ENCODE peak calls at places on chromosomes 11 and 22, in eight cellular contexts. D, Q, T, B, H, I, F and R are unnamed samples.
A peak's percentile ranks its signal among the peaks of the same experiment; 100 is the strongest.

GRCh38 chr11:81494431-81494830 is 1239.2 kb downstream of the FAM181B start:
- DNase-seq in I (no peak), D (no peak), B (no peak), H (no peak), T (no peak), F (no peak), Q (no peak), R (no peak)

GRCh38 chr11:69874984-69875673 is 55.9 kb upstream of the FGF3 start:
- DNase-seq in T (no peak), B (no peak), Q (no peak), D (peak; percentile 61), H (peak; percentile 42), I (no peak), F (no peak), R (no peak)

GRCh38 chr11:110095554-110095953 is 2.4 kb downstream of the ZC3H12C start:
- DNase-seq in H (no peak), B (no peak), F (peak; percentile 28), D (no peak), I (peak; percentile 91), T (no peak), Q (no peak), R (no peak)

GRCh38 chr22:29115682-29116313 is 43.0 kb downstream of the KREMEN1 start:
- DNase-seq in Q (no peak), B (no peak), H (no peak), I (no peak), T (no peak), D (no peak), F (no peak), R (no peak)

GRCh38 chr22:29767289-29768051 is at the start of gene UQCR10:
- DNase-seq in B (peak; percentile 90), D (peak; percentile 95), Q (peak; percentile 98), H (peak; percentile 95), F (peak; percentile 95), I (peak; percentile 82), T (peak; percentile 96), R (peak; percentile 86)

GRCh38 chr11:128532571-128533091 is 54.7 kb downstream of the ETS1 start:
- DNase-seq in Q (no peak), T (no peak), I (no peak), F (no peak), H (peak; percentile 83), D (no peak), B (no peak), R (no peak)

GRCh38 chr11:80668039-80668438 is 1227.2 kb upstream of the TENM4 start:
- DNase-seq in B (no peak), D (no peak), T (no peak), H (peak; percentile 58), Q (no peak), I (no peak), F (no peak), R (no peak)

GRCh38 chr11:2812371-2812991 is 73.1 kb downstream of the CDKN1C start:
- DNase-seq in B (no peak), D (no peak), T (no peak), F (no peak), Q (peak; percentile 79), H (no peak), I (no peak), R (no peak)

GRCh38 chr11:112004389-112004788 is 20.8 kb upstream of the DLAT start:
- DNase-seq in D (no peak), B (no peak), Q (no peak), T (no peak), H (peak; percentile 79), I (peak; percentile 30), F (peak; percentile 9), R (no peak)

GRCh38 chr11:60305906-60306619 is 21.0 kb upstream of the MS4A6E start:
- DNase-seq in T (no peak), Q (no peak), D (no peak), H (peak; percentile 40), F (peak; percentile 11), I (peak; percentile 60), B (no peak), R (no peak)

GRCh38 chr11:75230621-75231020 is 10.0 kb upstream of the TPBGL start:
- DNase-seq in B (no peak), D (no peak), H (no peak), F (no peak), I (no peak), T (no peak), Q (no peak), R (no peak)

GRCh38 chr11:125886997-125887372 is 483 bp upstream of the HYLS1 start:
- DNase-seq in H (peak; percentile 73), T (peak; percentile 43), B (no peak), I (peak; percentile 63), D (peak; percentile 71), F (peak; percentile 72), Q (peak; percentile 83), R (peak; percentile 24)

GRCh38 chr22:27029584-27030130 is 372.3 kb downstream of the MIAT start:
- DNase-seq in B (no peak), D (no peak), Q (no peak), H (no peak), I (no peak), F (no peak), T (no peak), R (no peak)

GRCh38 chr11:4187055-4187988 is 92.7 kb downstream of the RRM1 start:
- DNase-seq in D (peak; percentile 96), F (peak; percentile 90), H (peak; percentile 98), T (peak; percentile 94), B (peak; percentile 82), Q (peak; percentile 98), I (peak; percentile 83), R (peak; percentile 77)

GRCh38 chr11:119525180-119525854 is 102.3 kb upstream of the THY1 start:
- DNase-seq in T (no peak), F (no peak), I (no peak), Q (no peak), H (no peak), B (no peak), D (no peak), R (no peak)

GRCh38 chr22:49214976-49215375 is 612.7 kb downstream of the BRD1 start:
- DNase-seq in D (peak; percentile 15), H (peak; percentile 18), I (no peak), F (no peak), Q (peak; percentile 63), T (no peak), B (no peak), R (no peak)
- H3K9me3 ChIP-seq in D (no peaks in the 10 kb centered on the region), H (peaks cover 28% of the 10 kb centered on the region), I (no peaks in the 10 kb centered on the region), F (no peaks in the 10 kb centered on the region), Q (peaks cover 1% of the 10 kb centered on the region), T (peaks cover 6% of the 10 kb centered on the region), B (no peaks in the 10 kb centered on the region), R (peaks cover 6% of the 10 kb centered on the region)

GRCh38 chr11:34308049-34308692 is 49.6 kb downstream of the ABTB2 start:
- DNase-seq in Q (no peak), I (peak; percentile 58), D (no peak), F (peak; percentile 66), B (no peak), H (no peak), T (no peak), R (no peak)
- H3K9me3 ChIP-seq in Q (no peaks in the 10 kb centered on the region), I (no peaks in the 10 kb centered on the region), D (no peaks in the 10 kb centered on the region), F (no peaks in the 10 kb centered on the region), B (no peaks in the 10 kb centered on the region), H (no peaks in the 10 kb centered on the region), T (no peaks in the 10 kb centered on the region), R (no peaks in the 10 kb centered on the region)

GRCh38 chr11:42299780-42300179 is 840.3 kb upstream of the LRRC4C start:
- DNase-seq in D (no peak), I (no peak), B (no peak), T (no peak), H (no peak), Q (no peak), F (no peak), R (no peak)
- H3K9me3 ChIP-seq in D (no peaks in the 10 kb centered on the region), I (peaks cover 3% of the 10 kb centered on the region), B (no peaks in the 10 kb centered on the region), T (peaks cover 9% of the 10 kb centered on the region), H (peaks cover 7% of the 10 kb centered on the region), Q (no peaks in the 10 kb centered on the region), F (no peaks in the 10 kb centered on the region), R (no peaks in the 10 kb centered on the region)

GRCh38 chr11:37503411-37504065 is 905.5 kb upstream of the RAG2 start:
- DNase-seq in T (no peak), F (no peak), I (peak; percentile 17), Q (no peak), H (no peak), B (no peak), D (no peak), R (no peak)
- H3K9me3 ChIP-seq in T (peaks cover 28% of the 10 kb centered on the region), F (no peaks in the 10 kb centered on the region), I (no peaks in the 10 kb centered on the region), Q (no peaks in the 10 kb centered on the region), H (no peaks in the 10 kb centered on the region), B (no peaks in the 10 kb centered on the region), D (no peaks in the 10 kb centered on the region), R (no peaks in the 10 kb centered on the region)

GRCh38 chr11:100905684-100906083 is 218.6 kb downstream of the ARHGAP42 start:
- DNase-seq in D (no peak), F (no peak), H (no peak), Q (no peak), B (no peak), T (no peak), I (no peak), R (no peak)
- H3K9me3 ChIP-seq in D (no peaks in the 10 kb centered on the region), F (no peaks in the 10 kb centered on the region), H (no peaks in the 10 kb centered on the region), Q (no peaks in the 10 kb centered on the region), B (no peaks in the 10 kb centered on the region), T (no peaks in the 10 kb centered on the region), I (no peaks in the 10 kb centered on the region), R (no peaks in the 10 kb centered on the region)

DNA sequence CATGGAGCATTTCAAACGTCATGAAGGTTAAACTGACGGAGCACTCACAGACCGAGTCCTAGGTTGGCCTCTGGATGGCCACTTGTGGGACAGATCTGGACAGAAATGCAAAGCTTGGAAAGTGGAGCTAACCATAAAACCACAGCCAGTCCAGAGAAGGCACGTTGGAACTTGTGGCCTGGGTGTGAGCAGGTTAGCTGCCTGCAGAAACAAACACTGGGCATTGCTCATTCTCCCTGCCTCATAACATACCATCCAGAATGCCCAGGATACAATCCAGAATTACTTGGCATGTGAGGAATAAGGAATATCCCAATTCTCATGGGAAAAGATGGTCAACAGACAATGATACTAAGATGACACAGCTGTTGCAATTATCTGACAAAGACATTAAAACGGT is 1005.0 kb downstream of the TBC1D22A start:
- DNase-seq in I (no peak), D (no peak), Q (no peak), T (no peak), H (no peak), B (no peak), F (no peak), R (no peak)
- H3K9me3 ChIP-seq in I (no peaks in the 10 kb centered on the region), D (no peaks in the 10 kb centered on the region), Q (peaks cover 2% of the 10 kb centered on the region), T (no peaks in the 10 kb centered on the region), H (peaks cover 12% of the 10 kb centered on the region), B (no peaks in the 10 kb centered on the region), F (no peaks in the 10 kb centered on the region), R (no peaks in the 10 kb centered on the region)

DNA sequence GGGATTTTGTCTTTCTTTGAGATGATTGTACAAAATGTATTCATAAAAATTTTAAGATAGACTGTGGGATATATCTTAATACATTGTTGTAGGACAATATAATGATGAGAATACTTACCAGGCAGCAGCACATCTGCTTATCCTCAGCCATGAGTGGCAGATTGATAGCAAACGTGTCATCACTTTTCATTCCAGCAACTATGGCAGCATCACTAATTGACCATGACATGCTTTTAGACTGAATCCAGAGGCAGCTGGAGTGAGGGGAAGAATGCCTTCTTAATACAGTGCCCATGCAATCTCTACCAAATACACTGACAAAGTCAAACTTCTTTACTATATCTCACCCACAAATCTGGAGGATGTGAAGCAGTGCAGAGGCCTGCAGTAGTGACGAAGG is 755.2 kb upstream of the RAG2 start:
- DNase-seq in I (no peak), Q (no peak), D (no peak), H (no peak), T (no peak), B (no peak), F (no peak), R (no peak)
- H3K9me3 ChIP-seq in I (no peaks in the 10 kb centered on the region), Q (no peaks in the 10 kb centered on the region), D (no peaks in the 10 kb centered on the region), H (peaks cover 7% of the 10 kb centered on the region), T (peaks cover 46% of the 10 kb centered on the region), B (no peaks in the 10 kb centered on the region), F (no peaks in the 10 kb centered on the region), R (no peaks in the 10 kb centered on the region)

GRCh38 chr11:1415631-1416030 is 25.9 kb downstream of the BRSK2 start:
- DNase-seq in I (no peak), Q (no peak), H (no peak), F (no peak), T (no peak), B (no peak), D (no peak), R (no peak)
- H3K9me3 ChIP-seq in I (peaks cover 4% of the 10 kb centered on the region), Q (no peaks in the 10 kb centered on the region), H (peaks cover 46% of the 10 kb centered on the region), F (no peaks in the 10 kb centered on the region), T (peaks cover 24% of the 10 kb centered on the region), B (no peaks in the 10 kb centered on the region), D (peaks cover 43% of the 10 kb centered on the region), R (peaks cover 2% of the 10 kb centered on the region)